ENCODE peak calls at places on chromosomes 13 and 19, in ten cellular contexts. X, I, U, O, T, M, W, H, F and V are unnamed samples.

GRCh38 chr13:73204916-73205315 is 146.1 kb downstream of the KLF5 start:
- DNase-seq in I (no peak), O (no peak), T (no peak), M (no peak), U (no peak), H (no peak), F (no peak), W (no peak), X (no peak), V (no peak)

GRCh38 chr19:5282926-5283325 is 57.7 kb downstream of the PTPRS start:
- DNase-seq in U (no peak), F (peak), H (no peak), I (no peak), M (no peak), T (no peak), X (no peak), W (no peak), O (no peak), V (no peak)

GRCh38 chr13:76723551-76724232 is 162.5 kb downstream of the KCTD12 start:
- DNase-seq in H (peak), F (peak), W (no peak), O (peak), T (no peak), X (peak), I (no peak), U (peak), M (no peak), V (peak)

GRCh38 chr13:25214371-25215252 is 42.5 kb upstream of the AMER2 start:
- DNase-seq in T (no peak), W (no peak), U (no peak), I (no peak), M (no peak), X (no peak), H (peak), F (peak), O (peak), V (no peak)

GRCh38 chr19:12847159-12848139 is 9.1 kb downstream of the MAST1 start:
- DNase-seq in W (peak), I (peak), M (peak), O (peak), H (peak), U (peak), T (peak), F (peak), X (peak), V (peak)

GRCh38 chr13:26022538-26023292 is 29.1 kb downstream of the SHISA2 start:
- DNase-seq in U (peak), O (peak), F (peak), T (no peak), M (no peak), X (no peak), W (peak), H (peak), I (no peak), V (no peak)

GRCh38 chr19:4909172-4909896 is at the start of gene UHRF1:
- DNase-seq in T (peak), F (no peak), H (no peak), W (peak), O (no peak), I (peak), M (no peak), X (peak), U (peak), V (peak)

GRCh38 chr19:13010038-13010991 is 15.0 kb downstream of the NFIX start:
- DNase-seq in I (no peak), H (no peak), O (peak), M (no peak), U (no peak), T (no peak), X (no peak), W (peak), F (peak), V (no peak)

GRCh38 chr19:8897106-8897505 is 64.9 kb downstream of the MBD3L1 start:
- DNase-seq in T (no peak), O (no peak), X (no peak), H (no peak), W (no peak), F (no peak), I (no peak), U (no peak), M (no peak), V (no peak)

GRCh38 chr19:9116547-9116946 is 984 bp upstream of the OR7G1 start:
- DNase-seq in M (no peak), W (no peak), I (no peak), T (no peak), X (no peak), F (no peak), U (no peak), O (no peak), H (no peak), V (no peak)

GRCh38 chr13:113730145-113730750 is 28.8 kb upstream of the TMEM255B start:
- DNase-seq in T (no peak), F (no peak), O (no peak), X (no peak), H (no peak), I (no peak), W (no peak), U (no peak), M (no peak), V (no peak)

GRCh38 chr13:94382520-94382919 is 97.0 kb downstream of the DCT start:
- DNase-seq in U (no peak), I (no peak), M (no peak), W (peak), X (no peak), T (no peak), H (no peak), O (no peak), F (no peak), V (no peak)

GRCh38 chr19:45200614-45201013 is 22.0 kb downstream of the BLOC1S3 start:
- DNase-seq in I (no peak), U (peak), W (no peak), F (no peak), T (no peak), X (no peak), H (peak), M (no peak), O (peak), V (peak)

GRCh38 chr19:18478545-18479311 is 40.8 kb upstream of the ISYNA1 start:
- DNase-seq in I (peak), H (peak), U (peak), T (no peak), F (peak), X (peak), W (no peak), M (peak), O (peak), V (peak)

GRCh38 chr13:27027086-27027667 is 144.4 kb downstream of the USP12 start:
- DNase-seq in U (no peak), O (no peak), I (no peak), M (no peak), T (no peak), W (no peak), H (no peak), X (no peak), F (no peak), V (no peak)

GRCh38 chr13:109684836-109685602 is 101.4 kb downstream of the IRS2 start:
- DNase-seq in O (no peak), T (no peak), W (peak), U (no peak), X (no peak), F (no peak), I (no peak), M (no peak), H (peak), V (no peak)